ENCODE peak calls at places on chromosomes 5 and 9, in nine cellular contexts. W is HCT116; O is stimulated activated CD8-positive, alpha-beta memory T cell treated with anti-CD3 and anti-CD28 coated beads, Interleukin-12 subunit alpha, Interleukin-12 subunit beta, amount 100 ng/mL, for 1 hour; S is chondrocyte; E is adipocyte; A is NCI-H345; K is HTR-8/SVneo; P is BJ; N is AG10803. U is an unnamed sample.

GRCh38 chr5:118115791-118116190 is 872.6 kb downstream of the DTWD2 start:
- DNase-seq in W (no peak), O (no peak), S (no peak), E (no peak), A (no peak), K (no peak), P (peak), N (peak), U (no peak)

GRCh38 chr5:4022056-4022670 is 426.5 kb downstream of the IRX1 start:
- DNase-seq in W (no peak), O (no peak), S (no peak), E (no peak), A (no peak), K (no peak), P (no peak), N (no peak), U (no peak)

GRCh38 chr9:115204827-115205506 is 87.0 kb upstream of the TNC start:
- DNase-seq in W (no peak), O (no peak), S (no peak), E (peak), A (no peak), K (peak), P (peak), N (peak), U (peak)

GRCh38 chr5:134878403-134878802 is 4.2 kb downstream of the TXNDC15 start:
- DNase-seq in W (no peak), O (no peak), S (no peak), E (no peak), A (no peak), K (no peak), P (no peak), N (no peak), U (no peak)

GRCh38 chr5:156420665-156421064 is 93.7 kb downstream of the SGCD start:
- DNase-seq in W (no peak), O (no peak), S (no peak), E (no peak), A (no peak), K (no peak), P (no peak), N (peak), U (no peak)

GRCh38 chr9:126327016-126327749 is 554 bp downstream of the MVB12B start:
- DNase-seq in W (no peak), O (no peak), S (no peak), E (no peak), A (peak), K (peak), P (no peak), N (no peak), U (peak)

GRCh38 chr9:100427366-100428263 is 672 bp downstream of the MSANTD3 start:
- DNase-seq in W (peak), O (no peak), S (peak), E (peak), A (peak), K (peak), P (no peak), N (peak), U (peak)

GRCh38 chr5:124747770-124748686 is 1.6 kb upstream of the ZNF608 start:
- DNase-seq in W (no peak), O (no peak), S (no peak), E (peak), A (peak), K (no peak), P (no peak), N (no peak), U (no peak)

GRCh38 chr9:115276621-115277020 is 158.7 kb upstream of the TNC start:
- DNase-seq in W (no peak), O (no peak), S (no peak), E (peak), A (no peak), K (no peak), P (no peak), N (peak), U (no peak)

GRCh38 chr5:83467315-83468044 is 4.1 kb upstream of the VCAN start:
- DNase-seq in W (no peak), O (no peak), S (no peak), E (peak), A (no peak), K (no peak), P (no peak), N (peak), U (peak)

GRCh38 chr5:3845249-3845648 is 249.6 kb downstream of the IRX1 start:
- DNase-seq in W (no peak), O (no peak), S (no peak), E (no peak), A (no peak), K (no peak), P (no peak), N (no peak), U (no peak)

GRCh38 chr5:1021136-1021968 is 12.8 kb downstream of the NKD2 start:
- DNase-seq in W (no peak), O (no peak), S (no peak), E (peak), A (no peak), K (no peak), P (peak), N (peak), U (no peak)

GRCh38 chr9:128972956-128973355 is 25.5 kb downstream of the NUP188 start:
- DNase-seq in W (no peak), O (no peak), S (peak), E (peak), A (no peak), K (peak), P (no peak), N (peak), U (peak)

GRCh38 chr9:105318729-105319513 is 74.5 kb downstream of the SLC44A1 start:
- DNase-seq in W (no peak), O (no peak), S (no peak), E (no peak), A (no peak), K (no peak), P (no peak), N (no peak), U (no peak)

GRCh38 chr9:70506159-70506558 is 91.7 kb upstream of the KLF9 start:
- DNase-seq in W (no peak), O (no peak), S (no peak), E (peak), A (no peak), K (no peak), P (peak), N (peak), U (no peak)

GRCh38 chr5:7927466-7928375 is 58.8 kb downstream of the MTRR start:
- DNase-seq in W (peak), O (no peak), S (no peak), E (peak), A (peak), K (peak), P (no peak), N (peak), U (peak)

GRCh38 chr5:146718628-146719027 is 159.9 kb downstream of the PPP2R2B start:
- DNase-seq in W (no peak), O (no peak), S (no peak), E (no peak), A (no peak), K (no peak), P (no peak), N (no peak), U (no peak)

GRCh38 chr5:32254987-32255900 is 57.5 kb downstream of the MTMR12 start:
- DNase-seq in W (no peak), O (no peak), S (no peak), E (peak), A (no peak), K (no peak), P (peak), N (peak), U (peak)